ENCODE peak calls at places on chromosome 15, in eight cellular contexts. L is adrenal gland, G is PC-3, A is AG10803, S is Calu3, C is endothelial cell, P is epithelial cell of esophagus, B is kidney. F is an unnamed sample.

GRCh38 chr15:38414351-38414750 is 39.6 kb upstream of the FAM98B start:
- DNase-seq in S (peak), A (peak), G (peak), B (no peak), L (peak), C (peak), P (peak), F (no peak)

GRCh38 chr15:61141497-61142125 is 87.5 kb downstream of the RORA start:
- DNase-seq in B (no peak), L (no peak), G (no peak), S (no peak), C (no peak), A (no peak), P (no peak), F (no peak)

GRCh38 chr15:51046799-51047449 is 47.8 kb downstream of the TNFAIP8L3 start:
- DNase-seq in P (no peak), L (peak), G (peak), B (peak), A (peak), C (no peak), S (peak), F (no peak)

GRCh38 chr15:35481992-35482391 is 64.0 kb downstream of the DPH6 start:
- DNase-seq in S (peak), C (no peak), B (no peak), P (peak), G (peak), L (peak), A (peak), F (no peak)

GRCh38 chr15:48096813-48097212 is 24.0 kb upstream of the SLC24A5 start:
- DNase-seq in A (peak), S (no peak), G (peak), P (peak), B (no peak), L (no peak), C (no peak), F (no peak)

GRCh38 chr15:62792960-62793758 is 249.4 kb upstream of the TPM1 start:
- DNase-seq in B (no peak), C (no peak), L (no peak), A (no peak), P (no peak), S (no peak), G (no peak), F (no peak)

GRCh38 chr15:101346928-101347327 is 51.9 kb upstream of the SNRPA1 start:
- DNase-seq in L (no peak), S (no peak), A (no peak), G (no peak), C (no peak), B (no peak), P (no peak), F (no peak)

GRCh38 chr15:77531191-77532000 is 101.3 kb downstream of the LINGO1 start:
- DNase-seq in G (no peak), P (no peak), C (no peak), A (no peak), L (no peak), S (no peak), B (no peak), F (peak)

GRCh38 chr15:66885281-66885915 is 180.0 kb upstream of the SMAD3 start:
- DNase-seq in B (no peak), G (no peak), A (no peak), P (no peak), S (no peak), L (peak), C (no peak), F (no peak)

GRCh38 chr15:41001524-41001923 is 48.3 kb downstream of the CHAC1 start:
- DNase-seq in S (no peak), A (no peak), B (no peak), G (peak), C (no peak), L (peak), P (no peak), F (no peak)

GRCh38 chr15:82647835-82648256 is 683 bp upstream of the CPEB1 start:
- DNase-seq in G (no peak), S (peak), C (no peak), P (no peak), L (no peak), A (no peak), B (peak), F (no peak)

DNA sequence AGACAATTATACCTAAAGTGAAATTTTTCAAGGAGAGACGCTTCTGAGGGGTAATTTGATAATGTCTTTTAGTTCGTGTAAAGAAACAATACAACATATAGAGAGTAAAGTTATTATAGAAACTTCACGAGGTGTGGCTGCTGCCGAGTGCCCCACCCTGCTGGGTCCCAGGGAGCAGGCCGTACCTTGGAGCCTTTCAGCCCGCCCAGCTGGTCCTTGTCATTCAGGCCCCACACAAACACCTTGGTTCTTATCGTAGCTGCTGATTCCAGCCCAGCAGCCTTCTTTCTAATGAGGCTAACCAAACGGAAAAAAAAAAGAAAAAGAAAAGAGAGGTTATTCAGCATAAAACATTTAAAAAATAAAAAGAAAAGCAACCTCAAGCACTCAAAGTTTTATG is 83.1 kb upstream of the OCA2 start:
- DNase-seq in G (no peak), A (no peak), P (no peak), B (no peak), C (no peak), L (no peak), S (no peak), F (no peak)
- TF ChIP-seq CTCF in G (no peak), A (no peak), P (no peak), B (no peak), C (no peak), L (no peak), S (no peak), F (no peak)

DNA sequence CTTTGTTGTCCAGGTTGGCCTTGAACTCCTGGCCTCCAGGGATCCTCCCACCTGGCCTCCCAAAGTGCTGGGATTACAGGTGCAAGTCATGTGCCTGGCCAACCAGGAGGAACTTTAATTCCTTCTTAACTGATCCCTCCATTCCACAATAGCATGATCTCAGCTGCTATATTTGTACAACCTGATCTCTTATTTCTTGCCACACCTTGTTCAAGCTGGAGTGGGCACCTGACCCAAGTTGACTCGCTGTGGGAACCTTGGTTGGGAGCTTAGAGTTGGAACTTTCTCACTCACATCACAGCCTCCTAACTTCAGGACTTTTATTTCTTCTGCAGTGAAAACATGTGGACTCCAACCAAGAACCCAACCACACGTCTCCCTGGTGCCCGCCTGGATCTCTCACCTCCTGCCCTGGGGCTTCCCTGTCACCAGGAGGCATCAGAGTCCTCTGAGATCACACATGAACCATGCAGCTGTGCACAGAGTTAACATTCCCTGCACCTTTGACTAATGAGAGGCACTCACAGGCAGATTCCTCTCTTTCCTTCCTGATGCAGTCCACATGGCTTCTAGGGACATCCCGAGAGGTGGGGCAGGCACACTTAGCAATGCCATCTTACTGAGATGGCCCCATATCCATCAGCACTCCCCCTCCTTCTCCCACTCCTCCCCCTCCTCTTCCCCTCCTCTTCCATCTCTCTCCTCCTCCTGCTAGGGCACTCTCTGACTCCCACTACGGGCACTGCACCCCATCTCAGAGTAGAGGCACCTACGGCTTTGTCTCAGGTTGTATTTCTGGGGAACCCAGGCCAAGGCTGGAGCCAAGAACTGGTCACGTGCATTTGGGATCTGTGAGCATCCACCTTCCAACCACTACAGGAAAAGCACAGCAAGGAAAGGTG is 9.7 kb upstream of the CYFIP1 start:
- DNase-seq in G (peak), S (no peak), B (no peak), P (peak), A (peak), C (no peak), L (no peak), F (no peak)
- TF ChIP-seq CTCF in G (peak), S (no peak), B (no peak), P (peak), A (no peak), C (no peak), L (no peak), F (no peak)

DNA sequence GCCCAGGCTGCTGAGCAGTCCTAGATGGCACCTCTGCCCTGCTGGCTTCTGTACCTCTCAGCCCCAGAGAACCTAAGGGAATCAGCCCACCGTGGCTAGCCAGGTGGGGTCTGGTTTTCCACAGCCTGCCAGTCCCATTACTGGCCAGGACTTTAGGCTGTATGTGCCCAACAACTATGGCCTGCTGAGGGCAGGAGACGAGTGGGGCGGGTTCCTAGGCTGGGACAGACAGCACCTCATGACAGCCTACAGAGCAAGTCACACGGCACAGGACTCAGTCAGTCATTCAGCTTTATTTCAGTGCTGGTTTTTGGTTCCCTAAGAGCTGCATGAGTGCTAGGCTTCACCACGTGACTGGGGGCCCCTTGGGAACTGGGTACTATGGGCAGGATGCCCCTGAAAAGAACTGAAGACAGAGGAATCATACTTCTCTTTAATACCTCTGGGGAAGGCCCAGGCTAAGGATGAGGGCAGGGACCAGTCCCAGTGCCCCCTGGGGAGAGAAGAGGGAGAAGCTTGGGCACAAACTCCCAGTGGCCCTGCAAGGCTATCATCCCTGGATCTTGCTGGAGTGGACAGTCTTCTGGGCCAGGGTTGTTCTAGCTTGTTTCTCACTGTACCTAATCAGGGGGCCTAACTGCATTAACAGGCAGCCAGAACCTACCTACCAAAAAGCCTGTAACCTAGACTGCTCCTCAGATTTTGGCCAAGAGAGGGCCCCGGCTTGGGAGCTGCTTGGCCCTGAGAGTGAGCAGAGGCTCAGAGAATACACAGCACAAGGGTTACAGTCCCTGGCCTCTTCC is 14.8 kb downstream of the CLK3 start:
- DNase-seq in C (no peak), B (no peak), S (no peak), G (no peak), L (no peak), P (no peak), A (no peak), F (no peak)
- TF ChIP-seq CTCF in C (no peak), B (no peak), S (no peak), G (no peak), L (no peak), P (no peak), A (peak), F (no peak)

GRCh38 chr15:72340366-72340765 is 20.4 kb upstream of the CELF6 start:
- DNase-seq in C (no peak), S (no peak), B (no peak), A (peak), G (no peak), P (peak), L (no peak), F (no peak)
- TF ChIP-seq CTCF in C (no peak), S (no peak), B (no peak), A (no peak), G (no peak), P (no peak), L (no peak), F (no peak)

DNA sequence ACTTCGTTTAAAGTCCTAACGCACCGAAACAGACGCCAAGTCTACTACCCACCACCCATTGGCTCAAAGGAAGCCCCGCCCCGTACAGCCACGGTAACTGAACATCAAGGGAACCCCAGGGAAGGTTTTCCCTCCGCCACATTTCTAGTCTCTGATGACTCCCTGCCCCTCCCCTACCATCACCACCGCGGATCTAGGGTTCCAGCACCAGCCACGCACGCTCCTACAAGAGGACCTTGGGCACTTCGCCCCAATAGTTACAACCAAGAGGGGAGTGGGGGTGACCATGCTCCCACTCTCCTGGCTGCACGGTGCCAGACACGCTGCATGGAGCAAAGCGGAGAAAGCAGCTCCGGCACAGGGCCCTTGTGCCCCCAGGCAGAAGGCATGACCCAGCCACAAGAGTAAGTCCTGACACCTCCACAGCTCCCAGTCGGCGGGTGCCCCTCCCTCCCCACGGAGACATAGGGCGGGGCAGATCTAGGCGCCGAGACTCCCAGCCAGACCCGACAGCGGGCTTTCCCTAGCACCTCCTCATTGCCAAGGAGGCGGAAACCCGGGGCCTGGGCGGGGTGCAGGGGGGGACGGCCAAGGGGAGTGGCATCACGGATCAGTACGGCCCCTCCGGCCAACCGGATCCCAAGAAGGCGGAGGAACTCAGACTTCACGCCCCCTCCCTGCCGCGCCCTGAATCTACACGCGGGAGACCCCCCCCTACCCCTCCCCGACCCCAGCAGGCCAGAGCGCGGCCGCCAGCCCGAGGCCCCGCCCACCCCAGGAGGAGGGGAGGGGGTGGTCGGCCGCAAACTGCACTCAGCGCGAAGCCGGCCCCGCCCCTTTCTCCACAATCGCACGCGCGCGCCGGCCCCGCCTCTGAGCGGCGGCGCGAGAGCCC is 936 bp downstream of the SIN3A start:
- DNase-seq in C (peak), L (peak), A (peak), B (peak), S (peak), P (peak), G (peak), F (peak)
- TF ChIP-seq CTCF in C (no peak), L (no peak), A (no peak), B (no peak), S (no peak), P (no peak), G (no peak), F (no peak)

DNA sequence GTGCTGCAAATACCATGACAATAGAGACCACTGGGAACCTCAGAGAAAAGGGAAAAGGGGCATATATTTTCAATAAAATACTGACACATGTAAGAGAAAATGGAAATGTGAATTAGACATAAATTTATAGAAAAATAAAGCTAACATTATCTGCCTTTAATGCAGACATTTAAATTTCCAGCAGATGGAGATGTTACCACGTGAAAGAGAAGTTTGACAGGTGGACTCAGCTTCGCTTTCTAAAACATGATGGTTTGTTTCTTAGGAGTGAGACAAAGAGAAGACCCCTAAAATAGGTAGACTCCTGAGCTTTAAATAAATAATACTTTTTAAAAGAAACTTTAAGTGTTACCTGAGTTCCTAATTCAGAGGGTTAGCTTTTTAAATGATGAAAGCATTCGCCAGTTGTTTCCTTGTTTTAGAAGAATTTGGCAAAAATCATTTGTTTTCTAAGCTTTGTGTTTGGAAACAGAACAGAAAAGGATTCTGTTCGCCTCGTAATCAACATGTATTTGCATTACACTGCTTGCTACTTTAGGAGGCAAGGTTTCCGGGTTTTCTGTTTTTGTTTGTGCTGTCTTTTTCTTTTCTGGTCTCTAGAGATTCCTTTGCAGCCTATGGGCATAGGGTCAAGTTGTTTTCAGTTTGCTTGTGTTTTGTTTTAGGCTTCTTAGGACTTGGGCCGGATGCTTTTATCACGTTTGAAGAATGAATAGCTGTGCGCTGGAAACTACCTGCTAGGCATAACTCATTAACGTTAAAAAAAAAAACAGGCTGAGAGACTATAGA is 271.4 kb downstream of the THSD4 start:
- DNase-seq in C (peak), A (no peak), G (peak), B (no peak), L (no peak), P (peak), S (no peak), F (no peak)
- TF ChIP-seq CTCF in C (peak), A (peak), G (peak), B (peak), L (peak), P (peak), S (peak), F (peak)

GRCh38 chr15:95922431-95922830 is 408.1 kb upstream of the NR2F2 start:
- DNase-seq in C (no peak), S (peak), A (no peak), P (peak), G (peak), L (no peak), B (peak), F (no peak)
- TF ChIP-seq CTCF in C (no peak), S (peak), A (no peak), P (peak), G (peak), L (no peak), B (peak), F (peak)

GRCh38 chr15:91968610-91969009 is 115.1 kb downstream of the SLCO3A1 start:
- DNase-seq in B (no peak), C (no peak), L (no peak), P (no peak), S (no peak), A (no peak), G (no peak), F (no peak)

GRCh38 chr15:91966181-91966552 is 112.7 kb downstream of the SLCO3A1 start:
- DNase-seq in S (no peak), P (no peak), A (no peak), G (no peak), L (no peak), C (no peak), B (no peak), F (no peak)

GRCh38 chr15:91970142-91970541 is 116.6 kb downstream of the SLCO3A1 start:
- DNase-seq in B (peak), P (no peak), G (no peak), C (no peak), S (no peak), L (no peak), A (peak), F (no peak)

GRCh38 chr15:91965501-91966180 is 112.1 kb downstream of the SLCO3A1 start:
- DNase-seq in C (no peak), G (peak), P (peak), B (peak), S (peak), L (peak), A (peak), F (no peak)

GRCh38 chr15:91967935-91968605 is 114.6 kb downstream of the SLCO3A1 start:
- DNase-seq in S (no peak), A (peak), P (peak), C (no peak), L (no peak), B (no peak), G (no peak), F (no peak)
- TF ChIP-seq CTCF in S (no peak), A (no peak), P (no peak), C (no peak), L (no peak), B (no peak), G (no peak), F (no peak)

DNA sequence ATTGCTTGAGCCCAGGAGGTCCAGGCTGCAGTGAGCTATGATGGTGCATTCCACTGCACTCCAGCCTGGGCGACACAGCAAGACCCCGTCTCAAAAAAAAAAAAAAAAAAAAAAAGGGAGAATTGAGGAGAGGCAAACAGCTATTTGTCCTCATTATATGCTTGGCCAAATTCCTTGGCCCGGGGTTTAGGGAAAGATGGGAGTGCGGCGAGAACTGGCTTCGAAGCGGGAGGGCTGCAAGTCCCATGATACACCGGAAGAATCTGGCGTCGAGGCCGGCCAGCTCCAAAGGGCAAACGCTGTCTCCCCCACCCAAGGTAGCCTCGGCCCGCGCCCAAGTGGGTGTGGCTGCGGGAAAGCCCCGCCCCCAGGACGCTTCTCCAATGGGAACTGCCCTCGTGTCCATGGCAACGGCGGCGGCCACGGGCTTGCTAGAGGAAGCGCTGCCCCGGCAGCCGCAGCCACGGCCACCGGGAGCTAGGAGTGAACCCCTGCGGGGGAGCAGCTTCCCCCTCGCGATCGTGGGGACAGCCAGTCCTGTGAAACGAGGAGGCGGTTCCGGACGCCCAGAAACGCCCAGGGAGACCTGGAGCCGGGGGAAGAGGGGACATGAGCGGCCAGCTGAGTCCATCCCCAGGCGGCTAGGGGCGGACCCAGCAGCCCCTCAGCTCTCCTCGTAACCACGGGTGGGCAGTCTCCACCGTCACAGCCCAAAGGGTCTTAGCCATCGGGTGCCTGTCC is at the start of gene TTLL13:
- DNase-seq in A (peak), P (peak), L (peak), S (peak), B (peak), C (peak), G (peak), F (peak)
- TF ChIP-seq CTCF in A (no peak), P (no peak), L (no peak), S (no peak), B (no peak), C (no peak), G (no peak), F (no peak)